ENCODE peak calls at places on chromosomes 4 and X, in four cellular contexts. One of them, this sample, is unnamed.
A peak's percentile ranks its signal among the peaks of the same experiment; 100 is the strongest.

GRCh38 chr4:74400395-74400794 is 35.5 kb downstream of the EREG start:
- DNase-seq in neural progenitor cell: no peak
- DNase-seq in astrocyte: no peak
- DNase-seq in MM.1S: no peak
- DNase-seq in this sample: no peak

GRCh38 chr4:109557433-109557832 is 2.6 kb upstream of the MCUB start:
- DNase-seq in neural progenitor cell: no peak
- DNase-seq in astrocyte: no peak
- DNase-seq in MM.1S: no peak
- DNase-seq in this sample: no peak

GRCh38 chr4:165112258-165113156 is at the start of gene TMEM192:
- DNase-seq in neural progenitor cell: peak; percentile 94
- DNase-seq in astrocyte: peak; percentile 80
- DNase-seq in MM.1S: peak; percentile 86
- DNase-seq in this sample: peak; percentile 7

GRCh38 chr4:128600410-128600809 is 209.1 kb upstream of the JADE1 start:
- DNase-seq in neural progenitor cell: no peak
- DNase-seq in astrocyte: no peak
- DNase-seq in MM.1S: no peak
- DNase-seq in this sample: no peak

GRCh38 chr4:106481801-106482200 is 113.2 kb upstream of the GIMD1 start:
- DNase-seq in neural progenitor cell: no peak
- DNase-seq in astrocyte: no peak
- DNase-seq in MM.1S: no peak
- DNase-seq in this sample: no peak

GRCh38 chr4:121147923-121148443 is 16.1 kb downstream of the TNIP3 start:
- DNase-seq in neural progenitor cell: no peak
- DNase-seq in astrocyte: peak; percentile 57
- DNase-seq in MM.1S: no peak
- DNase-seq in this sample: no peak

GRCh38 chr4:7893539-7893938 is 46.1 kb downstream of the AFAP1 start:
- DNase-seq in neural progenitor cell: no peak
- DNase-seq in astrocyte: no peak
- DNase-seq in MM.1S: no peak
- DNase-seq in this sample: no peak

GRCh38 chrX:49876750-49877149 is 2.5 kb upstream of the USP27X start:
- DNase-seq in neural progenitor cell: peak; percentile 31
- DNase-seq in astrocyte: no peak
- DNase-seq in MM.1S: peak; percentile 56
- DNase-seq in this sample: peak; percentile 4

GRCh38 chr4:186017801-186018200 is 51.2 kb upstream of the TLR3 start:
- DNase-seq in neural progenitor cell: no peak
- DNase-seq in astrocyte: no peak
- DNase-seq in MM.1S: no peak
- DNase-seq in this sample: no peak

GRCh38 chr4:102625232-102625930 is 124.2 kb downstream of the NFKB1 start:
- DNase-seq in neural progenitor cell: peak; percentile 29
- DNase-seq in astrocyte: no peak
- DNase-seq in MM.1S: peak; percentile 80
- DNase-seq in this sample: peak; percentile 75

GRCh38 chr4:183631577-183632198 is 27.3 kb downstream of the RWDD4 start:
- DNase-seq in neural progenitor cell: no peak
- DNase-seq in astrocyte: no peak
- DNase-seq in MM.1S: no peak
- DNase-seq in this sample: no peak

GRCh38 chr4:955931-956381 is 17.4 kb downstream of the DGKQ start:
- DNase-seq in neural progenitor cell: no peak
- DNase-seq in astrocyte: no peak
- DNase-seq in MM.1S: no peak
- DNase-seq in this sample: no peak

GRCh38 chr4:141041021-141041476 is 92.2 kb downstream of the RNF150 start:
- DNase-seq in neural progenitor cell: no peak
- DNase-seq in astrocyte: peak; percentile 57
- DNase-seq in MM.1S: no peak
- DNase-seq in this sample: no peak

GRCh38 chr4:85067342-85067741 is 100.9 kb upstream of the WDFY3 start:
- DNase-seq in neural progenitor cell: no peak
- DNase-seq in astrocyte: no peak
- DNase-seq in MM.1S: no peak
- DNase-seq in this sample: no peak

GRCh38 chrX:21943460-21944135 is 3.1 kb downstream of the SMS start:
- DNase-seq in neural progenitor cell: no peak
- DNase-seq in astrocyte: peak; percentile 94
- DNase-seq in MM.1S: no peak
- DNase-seq in this sample: no peak

GRCh38 chrX:50805316-50805715 is 8.7 kb downstream of the SHROOM4 start:
- DNase-seq in neural progenitor cell: no peak
- DNase-seq in astrocyte: no peak
- DNase-seq in MM.1S: no peak
- DNase-seq in this sample: no peak

GRCh38 chr4:40194602-40195161 is 2.1 kb upstream of the RHOH start:
- DNase-seq in neural progenitor cell: no peak
- DNase-seq in astrocyte: no peak
- DNase-seq in MM.1S: peak; percentile 82
- DNase-seq in this sample: peak; percentile 77

GRCh38 chr4:64407000-64407399 is 2.2 kb downstream of the TECRL start:
- DNase-seq in neural progenitor cell: no peak
- DNase-seq in astrocyte: no peak
- DNase-seq in MM.1S: no peak
- DNase-seq in this sample: no peak

GRCh38 chr4:128757712-128758111 is 51.8 kb upstream of the JADE1 start:
- DNase-seq in neural progenitor cell: peak; percentile 53
- DNase-seq in astrocyte: no peak
- DNase-seq in MM.1S: peak; percentile 71
- DNase-seq in this sample: no peak

GRCh38 chr4:146643812-146644401 is 5.2 kb downstream of the POU4F2 start:
- DNase-seq in neural progenitor cell: peak; percentile 78
- DNase-seq in astrocyte: peak; percentile 18
- DNase-seq in MM.1S: peak; percentile 40
- DNase-seq in this sample: no peak

GRCh38 chr4:74933562-74934015 is 673 bp downstream of the PARM1 start:
- DNase-seq in neural progenitor cell: peak; percentile 27
- DNase-seq in astrocyte: no peak
- DNase-seq in MM.1S: peak; percentile 53
- DNase-seq in this sample: no peak

GRCh38 chrX:43813898-43814297 is 68.4 kb downstream of the MAOB start:
- DNase-seq in neural progenitor cell: peak; percentile 59
- DNase-seq in astrocyte: no peak
- DNase-seq in MM.1S: no peak
- DNase-seq in this sample: peak; percentile 52

GRCh38 chr4:659851-660250 is 14.2 kb downstream of the ATP5ME start:
- DNase-seq in neural progenitor cell: no peak
- DNase-seq in astrocyte: no peak
- DNase-seq in MM.1S: no peak
- DNase-seq in this sample: no peak

GRCh38 chr4:140176735-140177134 is 22.8 kb upstream of the MAML3 start:
- DNase-seq in neural progenitor cell: no peak
- DNase-seq in astrocyte: peak; percentile 67
- DNase-seq in MM.1S: no peak
- DNase-seq in this sample: no peak

GRCh38 chr4:86508436-86508835 is 85.7 kb upstream of the PTPN13 start:
- DNase-seq in neural progenitor cell: no peak
- DNase-seq in astrocyte: peak; percentile 53
- DNase-seq in MM.1S: no peak
- DNase-seq in this sample: no peak

GRCh38 chr4:106186201-106186600 is 129.8 kb downstream of the TBCK start:
- DNase-seq in neural progenitor cell: no peak
- DNase-seq in astrocyte: no peak
- DNase-seq in MM.1S: no peak
- DNase-seq in this sample: no peak

GRCh38 chr4:31518796-31519250 is 798.7 kb downstream of the PCDH7 start:
- DNase-seq in neural progenitor cell: no peak
- DNase-seq in astrocyte: peak; percentile 62
- DNase-seq in MM.1S: no peak
- DNase-seq in this sample: no peak

GRCh38 chrX:31563792-31564191 is 492.0 kb upstream of the FTHL17 start:
- DNase-seq in neural progenitor cell: no peak
- DNase-seq in astrocyte: no peak
- DNase-seq in MM.1S: no peak
- DNase-seq in this sample: no peak

GRCh38 chr4:112348488-112349158 is 51.5 kb downstream of the ALPK1 start:
- DNase-seq in neural progenitor cell: peak; percentile 81
- DNase-seq in astrocyte: peak; percentile 53
- DNase-seq in MM.1S: no peak
- DNase-seq in this sample: no peak

GRCh38 chr4:70688795-70689231 is 481 bp downstream of the UTP3 start:
- DNase-seq in neural progenitor cell: peak; percentile 17
- DNase-seq in astrocyte: no peak
- DNase-seq in MM.1S: no peak
- DNase-seq in this sample: no peak

GRCh38 chrX:8191022-8191421 is 20.0 kb upstream of the VCX2 start:
- DNase-seq in neural progenitor cell: no peak
- DNase-seq in astrocyte: no peak
- DNase-seq in MM.1S: no peak
- DNase-seq in this sample: no peak

GRCh38 chr4:139857021-139857420 is 191.4 kb downstream of the MGST2 start:
- DNase-seq in neural progenitor cell: peak; percentile 91
- DNase-seq in astrocyte: peak; percentile 17
- DNase-seq in MM.1S: no peak
- DNase-seq in this sample: peak; percentile 80

GRCh38 chr4:1126506-1126905 is 13.1 kb upstream of the RNF212 start:
- DNase-seq in neural progenitor cell: no peak
- DNase-seq in astrocyte: peak; percentile 13
- DNase-seq in MM.1S: no peak
- DNase-seq in this sample: no peak

GRCh38 chrX:134186362-134187121 is 50.4 kb upstream of the CCDC160 start:
- DNase-seq in neural progenitor cell: peak; percentile 16
- DNase-seq in astrocyte: no peak
- DNase-seq in MM.1S: peak; percentile 87
- DNase-seq in this sample: peak; percentile 81

GRCh38 chrX:153773741-153774575 is 6.9 kb upstream of the SRPK3 start:
- DNase-seq in neural progenitor cell: no peak
- DNase-seq in astrocyte: no peak
- DNase-seq in MM.1S: no peak
- DNase-seq in this sample: no peak

GRCh38 chrX:100995469-100995868 is 26.0 kb downstream of the ARL13A start:
- DNase-seq in neural progenitor cell: no peak
- DNase-seq in astrocyte: peak; percentile 87
- DNase-seq in MM.1S: no peak
- DNase-seq in this sample: no peak

DNA sequence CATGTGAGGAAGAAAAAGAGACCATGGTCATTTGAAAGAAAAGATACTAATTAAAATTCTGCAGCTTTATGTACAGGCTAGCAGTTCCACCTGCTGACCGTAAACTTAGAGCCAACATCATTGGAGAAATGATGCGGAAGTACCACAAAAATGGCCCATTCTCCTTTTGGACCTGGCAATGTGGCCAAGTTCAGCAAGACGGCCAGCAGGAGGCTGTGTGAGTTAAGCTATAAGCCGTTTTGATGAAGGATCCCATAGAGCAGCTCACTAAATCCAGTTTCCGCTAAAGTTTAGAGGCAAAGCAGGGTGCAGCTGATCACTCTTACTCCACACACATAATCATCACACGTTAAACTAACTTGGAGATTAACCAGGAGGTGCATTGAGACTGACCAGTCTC is 133.8 kb downstream of the LDB2 start:
- DNase-seq in neural progenitor cell: peak; percentile 26
- DNase-seq in astrocyte: no peak
- DNase-seq in MM.1S: no peak
- DNase-seq in this sample: no peak
- TF ChIP-seq CTCF in neural progenitor cell: peak; percentile 42
- TF ChIP-seq CTCF in astrocyte: peak; percentile 30
- TF ChIP-seq CTCF in MM.1S: peak; percentile 11
- TF ChIP-seq CTCF in this sample: peak; percentile 24

DNA sequence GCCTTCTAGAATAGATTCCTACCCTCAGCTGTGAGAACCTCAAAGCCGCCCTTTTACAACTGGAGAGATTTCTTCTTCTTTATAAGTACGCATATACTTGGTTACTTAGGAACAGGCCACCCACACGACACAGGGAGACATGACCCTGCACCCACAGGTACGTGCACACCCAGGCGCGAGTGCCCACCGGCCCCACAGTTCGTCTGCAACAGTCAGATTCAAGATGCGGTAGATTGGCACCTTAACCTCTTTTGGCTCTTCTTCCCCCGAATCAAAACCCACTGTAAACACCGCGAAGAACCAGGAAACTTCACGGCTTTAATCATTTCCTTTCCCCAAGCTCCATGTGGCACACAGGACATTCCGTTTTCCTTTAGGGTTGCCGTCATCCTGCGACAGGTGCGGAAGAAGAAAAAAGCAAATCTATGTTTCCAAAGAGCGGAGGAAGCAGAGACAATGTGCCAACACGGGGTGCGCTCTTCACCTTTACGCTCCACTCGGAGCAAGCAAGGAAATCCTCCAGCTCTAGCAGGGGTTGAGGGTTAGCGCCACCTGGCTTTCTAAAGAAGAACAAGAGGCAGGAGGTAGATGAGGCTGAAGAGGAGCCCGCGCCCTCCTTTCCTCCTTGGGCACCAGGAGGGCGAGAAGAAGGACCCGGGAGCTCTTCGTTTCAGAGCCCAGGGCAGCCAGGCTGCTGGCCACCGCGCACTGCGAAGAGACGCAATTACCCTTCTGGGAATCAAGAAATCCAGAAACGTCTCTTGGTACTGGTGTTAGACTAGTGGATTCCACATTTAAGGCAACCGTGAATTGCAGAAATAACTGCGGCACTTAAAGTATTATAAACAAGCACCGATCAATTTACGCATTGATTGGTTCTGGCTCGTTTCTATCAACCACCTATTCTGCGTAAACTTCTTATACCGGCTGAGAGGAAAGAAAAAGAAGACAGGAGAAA is 35.7 kb downstream of the HAND2 start:
- DNase-seq in neural progenitor cell: peak; percentile 89
- DNase-seq in astrocyte: peak; percentile 52
- DNase-seq in MM.1S: peak; percentile 83
- DNase-seq in this sample: peak; percentile 71
- TF ChIP-seq EZH2 in neural progenitor cell: peak; percentile 74
- TF ChIP-seq EZH2 in astrocyte: no peak
- TF ChIP-seq EZH2 in MM.1S: no peak
- TF ChIP-seq EZH2 in this sample: no peak

GRCh38 chrX:17355976-17356375 is 19.0 kb upstream of the NHS start:
- DNase-seq in neural progenitor cell: no peak
- DNase-seq in astrocyte: no peak
- DNase-seq in MM.1S: no peak
- DNase-seq in this sample: no peak
- TF ChIP-seq CTCF in neural progenitor cell: no peak
- TF ChIP-seq CTCF in astrocyte: no peak
- TF ChIP-seq CTCF in MM.1S: no peak
- TF ChIP-seq CTCF in this sample: no peak

GRCh38 chr4:89307446-89308160 is at the start of gene GPRIN3:
- DNase-seq in neural progenitor cell: peak; percentile 75
- DNase-seq in astrocyte: peak; percentile 23
- DNase-seq in MM.1S: peak; percentile 65
- DNase-seq in this sample: peak; percentile 46
- TF ChIP-seq EZH2 in neural progenitor cell: peak; percentile 17
- TF ChIP-seq EZH2 in astrocyte: peak; percentile 44
- TF ChIP-seq EZH2 in MM.1S: no peak
- TF ChIP-seq EZH2 in this sample: peak; percentile 69

GRCh38 chrX:727738-728621 is 97.4 kb downstream of the SHOX start:
- DNase-seq in neural progenitor cell: peak; percentile 65
- DNase-seq in astrocyte: no peak
- DNase-seq in MM.1S: no peak
- DNase-seq in this sample: no peak
- TF ChIP-seq CTCF in neural progenitor cell: peak; percentile 66
- TF ChIP-seq CTCF in astrocyte: no peak
- TF ChIP-seq CTCF in MM.1S: peak; percentile 25
- TF ChIP-seq CTCF in this sample: peak; percentile 62

This sample was measured in DND-41.